ENCODE peak calls at places on chromosome 21, in seven cellular contexts. W is GM03348; B is CD8-positive, alpha-beta T cell; S is caudate nucleus; Z is stimulated activated CD4-positive, alpha-beta T cell treated with anti-CD3 and anti-CD28 coated beads, TNF-alpha, amount 100 ng/mL, for 4 hours; F is testis; X is activated T-helper 1 cell treated with Interleukin-2 at 50 U/mL for 16 hours. K is an unnamed sample.

GRCh38 chr21:42556960-42557359 is 43.3 kb downstream of the SLC37A1 start:
- DNase-seq in W (no peak), B (no peak), S (no peak), Z (no peak), F (peak), X (no peak), K (no peak)

GRCh38 chr21:46619846-46620245 is 15.0 kb upstream of the S100B start:
- DNase-seq in W (no peak), B (no peak), S (no peak), Z (no peak), F (no peak), X (no peak), K (no peak)

GRCh38 chr21:26148834-26149354 is 21.7 kb downstream of the APP start:
- DNase-seq in W (peak), B (no peak), S (no peak), Z (no peak), F (no peak), X (no peak), K (no peak)

GRCh38 chr21:44487831-44488230 is 32.5 kb downstream of the LRRC3 start:
- DNase-seq in W (no peak), B (peak), S (no peak), Z (no peak), F (peak), X (no peak), K (no peak)

GRCh38 chr21:29194847-29195246 is 64.4 kb downstream of the MAP3K7CL start:
- DNase-seq in W (no peak), B (no peak), S (no peak), Z (no peak), F (no peak), X (no peak), K (no peak)

GRCh38 chr21:38955495-38955894 is 149.8 kb downstream of the ETS2 start:
- DNase-seq in W (peak), B (no peak), S (no peak), Z (no peak), F (no peak), X (no peak), K (no peak)

GRCh38 chr21:46553993-46554392 is 50.9 kb downstream of the S100B start:
- DNase-seq in W (no peak), B (no peak), S (no peak), Z (no peak), F (no peak), X (no peak), K (no peak)

GRCh38 chr21:41956926-41957729 is 3.3 kb upstream of the C2CD2 start:
- DNase-seq in W (peak), B (no peak), S (no peak), Z (no peak), F (no peak), X (no peak), K (no peak)

GRCh38 chr21:18614327-18614726 is 210.7 kb upstream of the TMPRSS15 start:
- DNase-seq in W (no peak), B (no peak), S (no peak), Z (no peak), F (no peak), X (no peak), K (no peak)

GRCh38 chr21:41069305-41069642 is 98.7 kb upstream of the BACE2 start:
- DNase-seq in W (no peak), B (no peak), S (no peak), Z (no peak), F (no peak), X (no peak), K (no peak)

GRCh38 chr21:37874481-37874880 is 41.8 kb downstream of the KCNJ6 start:
- DNase-seq in W (no peak), B (no peak), S (no peak), Z (no peak), F (no peak), X (no peak), K (no peak)

GRCh38 chr21:37871121-37871862 is 45.0 kb downstream of the KCNJ6 start:
- DNase-seq in W (peak), B (no peak), S (no peak), Z (no peak), F (no peak), X (no peak), K (no peak)

GRCh38 chr21:29501451-29501850 is 202.7 kb downstream of the BACH1 start:
- DNase-seq in W (peak), B (no peak), S (no peak), Z (no peak), F (no peak), X (no peak), K (no peak)

GRCh38 chr21:29224006-29224405 is 74.7 kb upstream of the BACH1 start:
- DNase-seq in W (no peak), B (no peak), S (no peak), Z (no peak), F (no peak), X (no peak), K (no peak)

GRCh38 chr21:22374218-22374969 is 1376.2 kb downstream of the NCAM2 start:
- DNase-seq in W (no peak), B (no peak), S (no peak), Z (no peak), F (no peak), X (no peak), K (no peak)

GRCh38 chr21:33688343-33688742 is 46.0 kb downstream of the ITSN1 start:
- DNase-seq in W (peak), B (no peak), S (no peak), Z (no peak), F (no peak), X (no peak), K (no peak)

GRCh38 chr21:28160378-28160777 is 832.3 kb downstream of the LTN1 start:
- DNase-seq in W (peak), B (no peak), S (no peak), Z (no peak), F (no peak), X (no peak), K (no peak)

GRCh38 chr21:46596201-46596600 is 8.7 kb downstream of the S100B start:
- DNase-seq in W (no peak), B (no peak), S (no peak), Z (no peak), F (no peak), X (no peak), K (no peak)

GRCh38 chr21:28132713-28133112 is 860.0 kb downstream of the LTN1 start:
- DNase-seq in W (no peak), B (no peak), S (no peak), Z (no peak), F (no peak), X (no peak), K (no peak)

GRCh38 chr21:33650929-33651505 is 8.7 kb downstream of the ITSN1 start:
- DNase-seq in W (no peak), B (no peak), S (no peak), Z (no peak), F (no peak), X (no peak), K (no peak)

GRCh38 chr21:34687065-34687464 is 18.3 kb downstream of the CLIC6 start:
- DNase-seq in W (no peak), B (no peak), S (no peak), Z (no peak), F (no peak), X (no peak), K (no peak)

GRCh38 chr21:31509108-31510017 is 150.1 kb upstream of the SOD1 start:
- DNase-seq in W (no peak), B (peak), S (peak), Z (peak), F (no peak), X (peak), K (no peak)

GRCh38 chr21:37578471-37579126 is 212.0 kb downstream of the DYRK1A start:
- DNase-seq in W (no peak), B (no peak), S (no peak), Z (no peak), F (no peak), X (no peak), K (no peak)

GRCh38 chr21:31798842-31799691 is 67.1 kb upstream of the SCAF4 start:
- DNase-seq in W (no peak), B (no peak), S (no peak), Z (no peak), F (no peak), X (no peak), K (no peak)

K was measured in hippocampal formation.